ENCODE peak calls at places on chromosomes 6 and 20, in five cellular contexts. One of them, this sample, is unnamed.

GRCh38 chr6:72999995-73000394 is 225.3 kb downstream of the KHDC1L start:
- DNase-seq in mammary epithelial cell: peak; percentile 66
- DNase-seq in heart left ventricle: no peak
- DNase-seq in thoracic aorta: no peak
- DNase-seq in GM23338: no peak
- DNase-seq in this sample: no peak

GRCh38 chr6:47034919-47035318 is 7.2 kb downstream of the ADGRF1 start:
- DNase-seq in heart left ventricle: no peak
- DNase-seq in thoracic aorta: no peak
- DNase-seq in mammary epithelial cell: peak; percentile 99
- DNase-seq in GM23338: peak; percentile 35
- DNase-seq in this sample: peak; percentile 91

GRCh38 chr20:53399131-53399530 is 194.5 kb downstream of the ZNF217 start:
- DNase-seq in mammary epithelial cell: no peak
- DNase-seq in thoracic aorta: no peak
- DNase-seq in GM23338: no peak
- DNase-seq in heart left ventricle: no peak
- DNase-seq in this sample: no peak

GRCh38 chr6:293185-294174 is 1.2 kb downstream of the DUSP22 start:
- DNase-seq in mammary epithelial cell: peak; percentile 39
- DNase-seq in GM23338: peak; percentile 42
- DNase-seq in thoracic aorta: no peak
- DNase-seq in heart left ventricle: peak; percentile 67
- DNase-seq in this sample: peak; percentile 16

GRCh38 chr6:85556992-85557668 is 36.5 kb downstream of the SNX14 start:
- DNase-seq in thoracic aorta: no peak
- DNase-seq in heart left ventricle: no peak
- DNase-seq in GM23338: no peak
- DNase-seq in mammary epithelial cell: no peak
- DNase-seq in this sample: no peak

GRCh38 chr20:2108987-2109386 is 7.4 kb downstream of the STK35 start:
- DNase-seq in thoracic aorta: no peak
- DNase-seq in GM23338: no peak
- DNase-seq in heart left ventricle: no peak
- DNase-seq in mammary epithelial cell: peak; percentile 83
- DNase-seq in this sample: no peak

GRCh38 chr6:39948156-39948850 is 14.0 kb upstream of the MOCS1 start:
- DNase-seq in GM23338: no peak
- DNase-seq in mammary epithelial cell: no peak
- DNase-seq in thoracic aorta: no peak
- DNase-seq in heart left ventricle: no peak
- DNase-seq in this sample: no peak

GRCh38 chr20:25139061-25139705 is 56.3 kb upstream of the ENTPD6 start:
- DNase-seq in thoracic aorta: no peak
- DNase-seq in mammary epithelial cell: no peak
- DNase-seq in GM23338: peak; percentile 52
- DNase-seq in heart left ventricle: no peak
- DNase-seq in this sample: no peak

GRCh38 chr6:73579851-73580246 is 59.0 kb upstream of the EEF1A1 start:
- DNase-seq in GM23338: peak; percentile 92
- DNase-seq in thoracic aorta: no peak
- DNase-seq in heart left ventricle: peak; percentile 41
- DNase-seq in mammary epithelial cell: peak; percentile 60
- DNase-seq in this sample: peak; percentile 96

GRCh38 chr20:9488063-9488462 is 26.3 kb upstream of the LAMP5 start:
- DNase-seq in thoracic aorta: no peak
- DNase-seq in mammary epithelial cell: no peak
- DNase-seq in heart left ventricle: no peak
- DNase-seq in GM23338: no peak
- DNase-seq in this sample: no peak

GRCh38 chr20:33830371-33830770 is 19.2 kb downstream of the CHMP4B start:
- DNase-seq in heart left ventricle: no peak
- DNase-seq in GM23338: no peak
- DNase-seq in thoracic aorta: no peak
- DNase-seq in mammary epithelial cell: no peak
- DNase-seq in this sample: no peak

GRCh38 chr20:13831476-13831875 is 46.6 kb downstream of the NDUFAF5 start:
- DNase-seq in mammary epithelial cell: no peak
- DNase-seq in GM23338: no peak
- DNase-seq in heart left ventricle: no peak
- DNase-seq in thoracic aorta: no peak
- DNase-seq in this sample: no peak
- TF ChIP-seq CTCF in mammary epithelial cell: no peak
- TF ChIP-seq CTCF in GM23338: no peak
- TF ChIP-seq CTCF in heart left ventricle: no peak
- TF ChIP-seq CTCF in thoracic aorta: no peak
- TF ChIP-seq CTCF in this sample: no peak

GRCh38 chr20:57480444-57481152 is 44.3 kb downstream of the CTCFL start:
- DNase-seq in heart left ventricle: no peak
- DNase-seq in thoracic aorta: no peak
- DNase-seq in mammary epithelial cell: no peak
- DNase-seq in GM23338: no peak
- DNase-seq in this sample: peak; percentile 62

GRCh38 chr20:57476073-57476526 is 48.8 kb downstream of the CTCFL start:
- DNase-seq in heart left ventricle: no peak
- DNase-seq in thoracic aorta: no peak
- DNase-seq in GM23338: no peak
- DNase-seq in mammary epithelial cell: no peak
- DNase-seq in this sample: no peak

GRCh38 chr20:57476641-57477461 is 48.1 kb downstream of the CTCFL start:
- DNase-seq in GM23338: no peak
- DNase-seq in thoracic aorta: no peak
- DNase-seq in mammary epithelial cell: no peak
- DNase-seq in heart left ventricle: no peak
- DNase-seq in this sample: no peak

GRCh38 chr20:57479196-57479595 is 45.7 kb downstream of the CTCFL start:
- DNase-seq in mammary epithelial cell: no peak
- DNase-seq in heart left ventricle: no peak
- DNase-seq in GM23338: no peak
- DNase-seq in thoracic aorta: no peak
- DNase-seq in this sample: no peak

DNA sequence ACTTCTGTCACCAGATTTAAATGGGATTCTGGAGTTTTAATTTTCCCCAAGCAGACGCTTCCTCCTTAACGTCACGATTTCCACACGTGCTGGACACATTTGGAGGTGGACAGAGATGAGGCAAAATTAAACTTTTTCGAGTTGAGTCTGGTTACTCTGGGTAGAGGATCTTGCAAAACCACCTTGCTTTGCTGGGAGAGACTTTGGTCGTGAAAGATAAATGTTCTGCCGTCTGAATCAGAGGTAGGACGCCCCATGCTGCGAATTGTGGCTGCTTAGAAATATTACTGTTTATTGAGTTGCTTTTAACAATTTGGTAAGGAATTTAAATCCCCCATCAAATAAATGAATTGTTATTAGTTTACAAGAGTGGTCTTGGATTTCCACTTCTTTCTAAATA is 46.8 kb downstream of the CTCFL start:
- DNase-seq in GM23338: no peak
- DNase-seq in thoracic aorta: no peak
- DNase-seq in mammary epithelial cell: no peak
- DNase-seq in heart left ventricle: no peak
- DNase-seq in this sample: no peak
- H3K4me1 ChIP-seq in GM23338: peaks cover 17% of the 10 kb centered on the region
- H3K4me1 ChIP-seq in thoracic aorta: peaks cover 5% of the 10 kb centered on the region
- H3K4me1 ChIP-seq in mammary epithelial cell: no peaks in the 10 kb centered on the region
- H3K4me1 ChIP-seq in heart left ventricle: peaks cover 6% of the 10 kb centered on the region
- H3K4me1 ChIP-seq in this sample: peaks cover 56% of the 10 kb centered on the region

GRCh38 chr20:63536997-63537524 is at the start of gene PTK6:
- DNase-seq in thoracic aorta: no peak
- DNase-seq in heart left ventricle: peak; percentile 57
- DNase-seq in GM23338: no peak
- DNase-seq in mammary epithelial cell: no peak
- DNase-seq in this sample: no peak
- H3K4me3 ChIP-seq in thoracic aorta: peak within 1 kb of the TSS; percentile 65
- H3K4me3 ChIP-seq in heart left ventricle: peak within 1 kb of the TSS; percentile 51
- H3K4me3 ChIP-seq in GM23338: peak within 1 kb of the TSS; percentile 51
- H3K4me3 ChIP-seq in mammary epithelial cell: peak within 1 kb of the TSS; percentile 28
- H3K4me3 ChIP-seq in this sample: no peak within 1 kb of the TSS

DNA sequence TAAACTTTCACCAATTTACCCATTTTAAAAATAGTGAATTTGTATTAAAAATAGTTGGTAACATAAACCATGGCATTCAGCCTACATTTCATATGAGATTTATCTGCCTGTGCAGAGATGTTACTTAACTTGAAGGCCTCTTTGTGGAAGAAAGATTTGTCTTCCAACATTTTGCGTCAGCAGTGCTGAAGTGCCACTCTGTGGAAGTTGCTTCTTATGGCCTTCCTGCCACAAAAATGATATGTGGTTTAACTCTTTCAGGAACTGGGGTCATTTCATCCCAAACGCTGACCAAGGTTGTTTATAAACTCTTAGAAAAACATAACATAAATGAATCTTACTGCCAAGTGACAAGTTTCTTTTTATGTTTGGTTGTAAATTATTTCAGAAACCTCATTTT is 246.8 kb downstream of the ARID1B start:
- DNase-seq in thoracic aorta: no peak
- DNase-seq in heart left ventricle: no peak
- DNase-seq in mammary epithelial cell: no peak
- DNase-seq in GM23338: no peak
- DNase-seq in this sample: no peak
- TF ChIP-seq CTCF in thoracic aorta: no peak
- TF ChIP-seq CTCF in heart left ventricle: no peak
- TF ChIP-seq CTCF in mammary epithelial cell: no peak
- TF ChIP-seq CTCF in GM23338: no peak
- TF ChIP-seq CTCF in this sample: no peak

DNA sequence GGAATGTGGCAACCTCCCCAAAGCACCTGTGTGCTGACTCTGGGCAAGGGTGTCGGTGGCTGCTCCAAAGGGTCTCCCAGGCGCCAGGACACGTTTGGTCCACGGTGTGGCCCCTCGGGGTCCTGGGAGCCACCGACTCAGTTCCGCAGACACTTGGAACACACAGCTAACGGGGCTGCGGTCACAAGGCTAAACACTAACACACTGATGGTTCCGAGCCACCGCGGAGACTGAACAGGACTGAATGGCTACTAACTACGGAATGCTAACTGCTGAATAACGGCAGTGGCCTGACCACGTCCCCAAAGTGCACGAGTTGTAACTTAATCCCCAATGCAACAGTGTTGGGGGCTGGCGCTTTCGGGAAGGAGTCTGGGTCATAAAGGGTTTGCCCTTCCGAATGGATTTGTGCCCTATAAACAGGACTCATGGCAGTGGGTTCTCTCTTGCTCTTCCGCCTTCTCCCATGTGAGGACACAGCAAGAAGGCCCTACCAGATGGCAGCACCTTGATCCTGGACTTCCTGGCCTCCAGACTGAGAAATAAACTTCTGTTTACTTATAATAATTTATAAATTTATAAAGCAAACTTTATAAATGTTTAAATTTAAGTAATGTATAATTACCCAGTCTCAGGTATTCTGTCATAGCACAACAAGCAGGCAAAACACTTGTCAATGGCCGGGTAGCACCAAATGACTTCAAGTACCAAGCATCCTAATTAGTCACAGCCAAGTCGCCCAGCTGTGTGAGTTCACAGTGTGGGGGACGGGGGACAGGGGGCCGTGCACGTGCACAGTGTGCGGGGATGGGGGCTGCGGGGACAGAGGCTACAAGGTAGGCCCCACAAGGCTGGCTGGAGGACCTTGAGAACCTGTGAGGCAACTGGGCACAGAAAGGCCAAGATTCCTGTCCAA is 2.3 kb upstream of the EEF1A2 start:
- DNase-seq in thoracic aorta: no peak
- DNase-seq in GM23338: no peak
- DNase-seq in mammary epithelial cell: no peak
- DNase-seq in heart left ventricle: peak; percentile 19
- DNase-seq in this sample: no peak
- H3K4me1 ChIP-seq in thoracic aorta: peaks cover 5% of the 10 kb centered on the region
- H3K4me1 ChIP-seq in GM23338: peaks cover 19% of the 10 kb centered on the region
- H3K4me1 ChIP-seq in mammary epithelial cell: peaks cover 10% of the 10 kb centered on the region
- H3K4me1 ChIP-seq in heart left ventricle: peaks cover 32% of the 10 kb centered on the region
- H3K4me1 ChIP-seq in this sample: peaks cover 51% of the 10 kb centered on the region

This sample was measured in cardiac muscle cell.